ENCODE peak calls at places on chromosomes 13 and 19, in four cellular contexts. W, R, Y and D are unnamed samples.

GRCh38 chr19:22026687-22027086 is 15.9 kb upstream of the ZNF208 start:
- DNase-seq in R (no peak), W (no peak), Y (no peak), D (no peak)

GRCh38 chr19:47610902-47611301 is 2.0 kb downstream of the BICRA start:
- DNase-seq in W (no peak), R (no peak), Y (no peak), D (no peak)

GRCh38 chr13:49786609-49787008 is 5.9 kb downstream of the KPNA3 start:
- DNase-seq in Y (no peak), R (no peak), W (no peak), D (no peak)

GRCh38 chr19:3672993-3673392 is 27.3 kb downstream of the PIP5K1C start:
- DNase-seq in W (no peak), R (no peak), Y (no peak), D (no peak)

GRCh38 chr19:1874554-1875185 is 10.6 kb downstream of the ABHD17A start:
- DNase-seq in R (no peak), Y (no peak), W (no peak), D (no peak)

GRCh38 chr19:21691656-21692055 is 75.7 kb downstream of the ZNF100 start:
- DNase-seq in W (no peak), R (no peak), Y (peak), D (no peak)

GRCh38 chr13:54162069-54162468 is 1133.5 kb downstream of the OLFM4 start:
- DNase-seq in W (no peak), R (no peak), Y (no peak), D (no peak)

GRCh38 chr19:21568816-21569496 is 63.6 kb downstream of the ZNF429 start:
- DNase-seq in Y (peak), R (peak), W (no peak), D (no peak)

GRCh38 chr13:61045197-61045596 is 370.5 kb downstream of the PCDH20 start:
- DNase-seq in Y (no peak), W (no peak), R (no peak), D (no peak)

GRCh38 chr13:74026753-74027152 is 107.5 kb downstream of the KLF12 start:
- DNase-seq in R (no peak), W (no peak), Y (no peak), D (no peak)

GRCh38 chr13:65864039-65864438 is 1366.1 kb downstream of the PCDH9 start:
- DNase-seq in W (no peak), R (no peak), Y (no peak), D (no peak)

GRCh38 chr13:76848596-76848995 is 37.6 kb downstream of the KCTD12 start:
- DNase-seq in W (no peak), R (no peak), Y (no peak), D (no peak)

GRCh38 chr19:58498316-58499020 is 13.3 kb downstream of the SLC27A5 start:
- DNase-seq in Y (peak), R (no peak), W (no peak), D (no peak)

GRCh38 chr19:19482785-19483625 is 32.3 kb downstream of the TSSK6 start:
- DNase-seq in W (no peak), Y (no peak), R (no peak), D (peak)

GRCh38 chr19:42283248-42284065 is 14.4 kb downstream of the CIC start:
- DNase-seq in Y (peak), R (peak), W (peak), D (peak)

GRCh38 chr19:44824758-44825157 is 15.9 kb downstream of the BCAM start:
- DNase-seq in W (no peak), Y (no peak), R (no peak), D (no peak)

GRCh38 chr19:3494559-3494958 is 5.9 kb downstream of the DOHH start:
- DNase-seq in R (no peak), Y (no peak), W (no peak), D (no peak)

GRCh38 chr19:4018775-4019504 is 11.4 kb downstream of the PIAS4 start:
- DNase-seq in W (no peak), R (no peak), Y (no peak), D (no peak)

GRCh38 chr19:13506550-13506878 is 235 bp upstream of the CACNA1A start:
- DNase-seq in W (peak), R (peak), Y (no peak), D (peak)

GRCh38 chr13:39516140-39516539 is 86.9 kb downstream of the LHFPL6 start:
- DNase-seq in W (no peak), R (no peak), Y (no peak), D (no peak)

GRCh38 chr13:37534181-37534580 is 64.4 kb downstream of the POSTN start:
- DNase-seq in R (no peak), Y (no peak), W (peak), D (peak)

GRCh38 chr13:24208314-24208713 is 47.8 kb downstream of the SPATA13 start:
- DNase-seq in R (no peak), Y (no peak), W (peak), D (peak)

GRCh38 chr13:71290963-71291937 is 575.8 kb downstream of the DACH1 start:
- DNase-seq in Y (peak), R (no peak), W (no peak), D (no peak)

GRCh38 chr19:11052391-11052790 is 36.9 kb upstream of the LDLR start:
- DNase-seq in R (no peak), W (no peak), Y (no peak), D (no peak)

GRCh38 chr19:15640294-15640903 is at the start of gene CYP4F3:
- DNase-seq in W (no peak), R (peak), Y (no peak), D (no peak)

GRCh38 chr19:1302534-1303239 is 17.0 kb downstream of the EFNA2 start:
- DNase-seq in Y (no peak), W (no peak), R (peak), D (no peak)

GRCh38 chr13:110443633-110444225 is 117.8 kb downstream of the RAB20 start:
- DNase-seq in W (no peak), Y (peak), R (no peak), D (no peak)

GRCh38 chr19:36006955-36007354 is 1.7 kb downstream of the SYNE4 start:
- DNase-seq in W (no peak), Y (no peak), R (no peak), D (no peak)

GRCh38 chr19:55473613-55474012 is 2.8 kb upstream of the ZNF628 start:
- DNase-seq in W (no peak), R (no peak), Y (no peak), D (no peak)

GRCh38 chr19:21322528-21322927 is 6.7 kb downstream of the ZNF708 start:
- DNase-seq in Y (no peak), W (no peak), R (peak), D (no peak)

GRCh38 chr19:17794412-17794730 is 567 bp upstream of the B3GNT3 start:
- DNase-seq in R (no peak), Y (no peak), W (no peak), D (no peak)
- H3K4me3 ChIP-seq in R (no peak), Y (no peak), W (no peak), D (no peak)

DNA sequence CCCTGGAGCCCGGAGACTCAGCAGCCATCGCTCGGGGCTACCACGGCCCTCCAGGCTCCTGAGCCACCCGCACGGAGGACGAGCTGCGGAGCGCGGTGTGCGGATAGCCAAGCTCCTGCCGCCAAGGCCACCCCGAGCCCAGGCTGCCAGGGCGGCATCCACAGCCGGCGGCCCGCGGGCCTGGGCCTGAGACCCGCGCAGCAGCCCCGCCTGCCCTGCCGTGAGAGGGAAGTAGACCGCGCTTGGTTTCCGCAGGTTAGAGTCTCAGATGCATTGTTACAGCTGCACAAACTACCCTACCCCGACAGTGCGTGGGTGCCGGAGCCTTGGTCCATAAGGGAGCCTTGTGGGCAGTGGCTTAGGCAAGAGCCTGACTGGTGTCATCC is 253.8 kb upstream of the SGCG start:
- DNase-seq in Y (no peak), W (no peak), R (no peak), D (no peak)
- H3K4me3 ChIP-seq in Y (peak), W (no peak), R (peak), D (no peak)

GRCh38 chr13:27455331-27455855 is 5.0 kb upstream of the MTIF3 start:
- DNase-seq in Y (no peak), W (no peak), R (no peak), D (no peak)
- H3K4me3 ChIP-seq in Y (peak), W (peak), R (no peak), D (peak)

DNA sequence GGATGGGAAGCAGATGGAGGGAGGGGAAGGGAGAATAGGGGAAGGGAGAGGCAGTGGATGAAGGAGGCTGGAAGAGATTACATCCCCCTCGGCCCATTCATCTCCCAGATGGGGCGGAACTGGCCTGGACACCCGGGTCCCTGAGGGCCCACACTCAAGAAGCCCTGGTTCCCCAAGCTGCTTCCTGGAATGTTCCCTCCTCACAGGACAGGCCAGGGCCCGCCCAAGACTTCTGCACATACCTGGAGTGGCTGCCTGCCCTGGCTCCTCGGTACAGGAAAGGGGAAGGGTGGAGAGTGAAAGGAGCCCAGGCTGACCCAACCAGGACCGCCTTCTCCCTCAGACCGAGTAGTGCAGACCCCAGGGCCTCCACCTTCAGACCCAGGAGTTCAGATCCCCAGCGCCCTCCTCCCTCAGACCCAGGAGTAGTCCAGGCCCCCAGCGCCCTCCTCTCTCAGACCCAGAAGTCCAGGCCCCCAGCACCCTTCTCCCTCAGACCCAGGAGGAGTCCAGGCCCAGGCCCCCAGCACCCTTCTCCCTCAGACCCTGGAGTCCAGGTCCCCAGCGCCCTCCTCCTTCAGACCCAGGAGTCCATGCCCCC is 489 bp downstream of the NTF4 start:
- DNase-seq in Y (no peak), W (no peak), R (no peak), D (no peak)
- H3K4me3 ChIP-seq in Y (no peak), W (peak), R (no peak), D (peak)